ENCODE peak calls at places on chromosomes 3 and 15, in five cellular contexts. A is left ventricle myocardium inferior, W is fibroblast of lung, V is IMR-90, U is heart left ventricle. H is an unnamed sample. For H3K9me3, the result is how much of the 10 kb centered on the place peaks cover.

GRCh38 chr3:23489338-23490158 is 286.4 kb downstream of the UBE2E2 start:
- DNase-seq in A (no peak), W (peak), V (peak), U (no peak), H (no peak)

GRCh38 chr3:125003369-125003853 is 52.4 kb downstream of the HEG1 start:
- DNase-seq in A (peak), W (peak), V (peak), U (peak), H (no peak)

GRCh38 chr3:38519000-38519399 is 22.9 kb downstream of the EXOG start:
- DNase-seq in A (no peak), W (peak), V (peak), U (no peak), H (no peak)

GRCh38 chr3:193744822-193745684 is 152.0 kb downstream of the OPA1 start:
- DNase-seq in A (no peak), W (peak), V (peak), U (no peak), H (no peak)

GRCh38 chr3:150407818-150408231 is 273 bp upstream of the TSC22D2 start:
- DNase-seq in A (peak), W (peak), V (peak), U (peak), H (no peak)

GRCh38 chr15:77419836-77420609 is at the start of gene PEAK1:
- DNase-seq in A (peak), W (peak), V (peak), U (peak), H (peak)

GRCh38 chr3:133781570-133781969 is 24.0 kb upstream of the SRPRB start:
- DNase-seq in A (no peak), W (no peak), V (no peak), U (no peak), H (no peak)

GRCh38 chr3:29202368-29202767 is 78.5 kb upstream of the RBMS3 start:
- DNase-seq in A (no peak), W (peak), V (peak), U (no peak), H (no peak)

GRCh38 chr3:69787436-69788168 is 48.3 kb downstream of the MITF start:
- DNase-seq in A (no peak), W (peak), V (peak), U (no peak), H (no peak)

GRCh38 chr3:184566441-184567414 is 5.1 kb downstream of the EPHB3 start:
- DNase-seq in A (no peak), W (no peak), V (no peak), U (no peak), H (no peak)

GRCh38 chr3:9704343-9705322 is 1.0 kb downstream of the CPNE9 start:
- DNase-seq in A (peak), W (peak), V (peak), U (peak), H (no peak)

GRCh38 chr3:66639794-66640356 is 139.1 kb upstream of the LRIG1 start:
- DNase-seq in A (no peak), W (no peak), V (peak), U (no peak), H (no peak)

GRCh38 chr3:46228259-46229222 is 13.7 kb upstream of the CCR3 start:
- DNase-seq in A (no peak), W (peak), V (peak), U (no peak), H (no peak)

GRCh38 chr3:102454101-102454625 is 19.3 kb downstream of the ZPLD1 start:
- DNase-seq in A (no peak), W (no peak), V (no peak), U (no peak), H (no peak)

GRCh38 chr3:46933261-46933660 is 43.3 kb downstream of the CCDC12 start:
- DNase-seq in A (no peak), W (no peak), V (no peak), U (no peak), H (no peak)

GRCh38 chr15:31468911-31469800 is 142.5 kb downstream of the KLF13 start:
- DNase-seq in A (no peak), W (no peak), V (no peak), U (no peak), H (no peak)

GRCh38 chr15:95972136-95972553 is 358.4 kb upstream of the NR2F2 start:
- DNase-seq in A (no peak), W (peak), V (peak), U (no peak), H (no peak)

GRCh38 chr15:98651581-98652220 is 3.4 kb downstream of the IGF1R start:
- DNase-seq in A (no peak), W (peak), V (peak), U (no peak), H (no peak)

GRCh38 chr3:126782554-126782953 is 78.5 kb downstream of the CHCHD6 start:
- DNase-seq in A (no peak), W (peak), V (peak), U (no peak), H (no peak)

GRCh38 chr3:104178695-104179094 is 1188.0 kb upstream of the ALCAM start:
- DNase-seq in A (no peak), W (no peak), V (no peak), U (no peak), H (no peak)

GRCh38 chr3:63872135-63872924 is 8.7 kb downstream of the ATXN7 start:
- DNase-seq in A (no peak), W (peak), V (peak), U (no peak), H (no peak)

GRCh38 chr15:101088788-101089578 is 162.9 kb downstream of the CHSY1 start:
- DNase-seq in A (peak), W (peak), V (no peak), U (peak), H (peak)

GRCh38 chr3:4898454-4899313 is 80.6 kb upstream of the BHLHE40 start:
- DNase-seq in A (no peak), W (peak), V (peak), U (no peak), H (no peak)

GRCh38 chr3:64815195-64815627 is 127.4 kb upstream of the ADAMTS9 start:
- DNase-seq in A (no peak), W (peak), V (peak), U (peak), H (no peak)

GRCh38 chr3:177601120-177601519 is 403.8 kb upstream of the TBL1XR1 start:
- DNase-seq in A (no peak), W (no peak), V (no peak), U (no peak), H (no peak)

DNA sequence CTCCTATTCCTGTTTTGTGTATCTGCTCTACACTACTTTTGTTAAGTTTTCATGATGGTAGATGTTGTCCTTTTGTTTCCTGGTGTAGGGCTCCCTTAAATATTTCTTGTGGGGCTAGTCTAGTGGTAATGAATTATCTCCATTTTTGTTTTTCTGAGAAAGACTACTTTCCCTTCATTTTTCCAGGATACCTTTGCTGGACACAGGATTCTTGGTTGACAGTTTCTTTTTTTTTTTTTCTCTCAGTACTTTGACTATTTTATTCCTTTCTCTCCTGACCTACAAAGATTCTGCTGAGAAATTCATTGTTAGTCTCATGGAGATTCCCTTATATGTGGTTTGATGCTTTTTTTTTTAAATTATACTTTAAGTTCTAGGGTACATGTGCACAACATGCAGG is 38.0 kb downstream of the FAIM start:
- DNase-seq in A (no peak), W (no peak), V (no peak), U (no peak), H (no peak)
- H3K9me3 ChIP-seq in A (half or more), W (under half), V (under half), U (under half), H (under half)

DNA sequence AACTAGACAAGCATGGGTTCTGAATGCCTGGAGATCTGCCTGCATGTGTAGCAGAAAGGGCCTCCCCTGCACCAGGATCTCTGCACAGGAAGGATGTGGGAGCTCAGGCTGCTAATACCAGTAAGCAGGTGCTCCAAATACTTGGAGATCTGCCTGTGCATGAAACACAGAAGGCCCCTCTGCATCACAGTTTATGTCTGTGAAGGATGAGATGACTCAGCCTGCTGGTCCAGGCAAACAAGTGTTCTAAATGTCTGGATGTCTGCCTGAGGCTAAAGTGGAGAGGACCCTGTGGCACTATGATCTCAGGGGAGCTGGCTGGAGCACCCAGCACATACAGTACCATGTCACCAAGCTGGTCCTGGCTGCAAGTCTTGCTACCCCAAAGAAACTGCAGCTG is 678.8 kb downstream of the MCTP2 start:
- DNase-seq in A (no peak), W (peak), V (no peak), U (no peak), H (no peak)
- H3K9me3 ChIP-seq in A (half or more), W (under half), V (under half), U (under half), H (under half)

GRCh38 chr3:117820900-117821299 is 1111.3 kb downstream of the TUSC7 start:
- DNase-seq in A (no peak), W (peak), V (peak), U (no peak), H (no peak)

GRCh38 chr3:117817103-117817502 is 1107.5 kb downstream of the TUSC7 start:
- DNase-seq in A (no peak), W (no peak), V (no peak), U (no peak), H (no peak)

GRCh38 chr3:117814975-117815374 is 1105.4 kb downstream of the TUSC7 start:
- DNase-seq in A (no peak), W (peak), V (peak), U (no peak), H (no peak)

GRCh38 chr3:117818592-117818991 is 1109.0 kb downstream of the TUSC7 start:
- DNase-seq in A (no peak), W (no peak), V (no peak), U (no peak), H (no peak)
- H3K9me3 ChIP-seq in A (under half), W (under half), V (under half), U (under half), H (under half)

DNA sequence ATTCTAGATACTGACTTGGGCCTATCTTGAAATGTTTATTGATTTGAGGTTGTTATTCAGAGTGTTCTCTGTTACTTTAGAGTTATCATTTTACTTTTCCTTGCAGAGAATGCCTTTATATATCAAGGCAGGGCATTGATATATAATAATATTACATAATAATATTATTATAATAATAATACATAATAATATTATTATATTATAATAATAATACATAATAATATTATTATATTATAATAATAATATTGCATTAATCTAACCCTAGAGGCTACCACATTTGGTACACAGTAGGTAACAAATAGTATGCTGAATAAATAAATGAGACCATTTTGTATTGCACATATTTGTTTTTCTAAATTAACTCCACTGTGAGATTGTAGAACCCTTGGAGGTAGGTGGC is 216.3 kb downstream of the EFHB start:
- DNase-seq in A (no peak), W (no peak), V (no peak), U (no peak), H (no peak)
- H3K9me3 ChIP-seq in A (under half), W (under half), V (under half), U (under half), H (under half)

GRCh38 chr15:25239471-25240345 is 199.1 kb downstream of the UBE3A start:
- DNase-seq in A (no peak), W (no peak), V (no peak), U (no peak), H (no peak)
- H3K9me3 ChIP-seq in A (under half), W (under half), V (half or more), U (under half), H (under half)

GRCh38 chr15:25068696-25069095 is 113.9 kb downstream of the SNRPN start:
- DNase-seq in A (no peak), W (no peak), V (no peak), U (no peak), H (no peak)
- H3K9me3 ChIP-seq in A (half or more), W (half or more), V (half or more), U (half or more), H (half or more)

GRCh38 chr3:129919357-129919756 is 25.8 kb upstream of the TMCC1 start:
- DNase-seq in A (no peak), W (no peak), V (no peak), U (no peak), H (no peak)

GRCh38 chr3:129918461-129918860 is 24.9 kb upstream of the TMCC1 start:
- DNase-seq in A (no peak), W (no peak), V (no peak), U (no peak), H (no peak)

GRCh38 chr3:129917423-129918007 is 24.0 kb upstream of the TMCC1 start:
- DNase-seq in A (no peak), W (no peak), V (no peak), U (no peak), H (no peak)

DNA sequence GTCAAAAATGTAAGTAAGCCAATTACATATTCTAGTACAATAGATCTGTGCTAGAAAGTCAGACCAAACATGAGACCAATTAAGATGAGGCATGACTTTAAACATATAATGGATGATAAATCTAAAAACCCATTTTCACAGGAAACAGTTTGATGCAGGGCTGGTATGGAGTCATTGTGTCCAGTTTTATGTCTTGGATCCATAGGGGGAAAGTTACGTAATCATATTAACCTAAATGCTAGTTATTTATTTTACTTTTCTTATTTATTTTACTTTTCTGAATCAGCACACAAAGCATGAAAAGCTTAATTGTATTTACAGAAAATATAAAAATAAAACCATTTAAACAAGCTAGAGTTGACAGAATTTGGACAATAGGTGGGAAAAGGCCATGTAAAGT is 26.3 kb upstream of the TMCC1 start:
- DNase-seq in A (no peak), W (no peak), V (no peak), U (no peak), H (no peak)
- H3K9me3 ChIP-seq in A (half or more), W (under half), V (under half), U (under half), H (under half)

DNA sequence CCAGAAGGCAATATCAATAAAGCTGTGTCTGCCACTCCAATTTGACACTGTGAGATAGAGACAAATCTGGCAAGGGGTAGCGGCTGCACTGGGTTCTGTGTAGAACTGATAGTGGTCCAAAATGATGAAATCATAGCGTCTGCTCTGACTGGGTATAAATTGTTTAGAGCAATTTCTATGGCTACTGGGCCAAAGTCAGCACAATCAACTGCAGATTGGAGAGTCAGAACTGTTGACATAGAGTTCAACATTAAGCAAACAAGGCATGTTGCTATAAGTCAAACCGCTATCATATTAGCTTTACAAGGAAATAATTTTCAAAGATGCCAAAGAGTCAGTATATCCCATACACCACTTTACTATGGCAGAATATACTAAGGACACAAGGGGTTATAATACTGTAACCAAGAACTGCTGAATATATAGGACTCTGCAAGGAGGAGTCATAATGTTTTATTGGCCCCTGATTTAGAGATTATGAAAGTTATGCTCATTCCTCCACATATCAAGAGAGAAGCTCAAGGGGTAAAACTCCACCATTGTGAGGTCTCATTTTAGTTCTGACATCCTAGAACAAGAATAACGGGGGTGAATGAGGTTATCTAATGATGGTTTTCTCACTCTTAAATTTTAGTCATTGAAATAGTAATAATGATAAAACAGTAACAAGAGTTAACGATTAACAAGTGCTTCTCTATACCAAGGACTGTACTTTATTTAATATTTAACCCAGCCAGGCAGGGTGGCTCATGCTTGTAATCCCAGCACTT is 309.8 kb upstream of the GADL1 start:
- DNase-seq in A (no peak), W (no peak), V (no peak), U (no peak), H (no peak)
- H3K9me3 ChIP-seq in A (under half), W (under half), V (under half), U (under half), H (under half)

H was measured in T-helper 17 cell.